ENCODE peak calls at places on chromosomes 1 and 21, in seven cellular contexts. R is IMR-90, A is left lung, W is transverse colon, N is heart left ventricle, G is thoracic aorta, F is colonic mucosa. Z is an unnamed sample.
A peak's percentile ranks its signal among the peaks of the same experiment; 100 is the strongest.

GRCh38 chr1:31264790-31265386 is 25.2 kb upstream of the NKAIN1 start:
- DNase-seq in R (no peak), A (no peak), W (no peak), N (peak; percentile 42), G (no peak), F (no peak), Z (no peak)

GRCh38 chr1:180424848-180425457 is 77.4 kb downstream of the ACBD6 start:
- DNase-seq in R (no peak), A (no peak), W (no peak), N (no peak), G (no peak), F (no peak), Z (no peak)

GRCh38 chr1:245043617-245043952 is 111.2 kb upstream of the KIF26B start:
- DNase-seq in R (no peak), A (no peak), W (no peak), N (no peak), G (no peak), F (no peak), Z (no peak)

GRCh38 chr1:88407248-88407647 is 276.8 kb upstream of the PKN2 start:
- DNase-seq in R (no peak), A (no peak), W (no peak), N (no peak), G (no peak), F (no peak), Z (no peak)

GRCh38 chr1:170864784-170865538 is 70.4 kb upstream of the MROH9 start:
- DNase-seq in R (no peak), A (no peak), W (no peak), N (no peak), G (no peak), F (no peak), Z (no peak)

GRCh38 chr21:45356653-45357435 is 48.1 kb upstream of the COL18A1 start:
- DNase-seq in R (no peak), A (no peak), W (no peak), N (peak; percentile 20), G (no peak), F (no peak), Z (no peak)

GRCh38 chr1:25425098-25426085 is 4.8 kb upstream of the RHCE start:
- DNase-seq in R (peak; percentile 33), A (no peak), W (peak; percentile 68), N (no peak), G (no peak), F (peak; percentile 69), Z (peak; percentile 89)

GRCh38 chr1:204685236-204686006 is at the start of gene LRRN2:
- DNase-seq in R (no peak), A (no peak), W (peak; percentile 60), N (peak; percentile 28), G (no peak), F (peak; percentile 69), Z (no peak)

GRCh38 chr1:58204284-58204683 is 342.2 kb downstream of the OMA1 start:
- DNase-seq in R (no peak), A (no peak), W (no peak), N (no peak), G (no peak), F (no peak), Z (no peak)

GRCh38 chr1:18041107-18041506 is 66.5 kb upstream of the IGSF21 start:
- DNase-seq in R (no peak), A (no peak), W (peak; percentile 39), N (no peak), G (no peak), F (no peak), Z (no peak)

GRCh38 chr21:29257701-29258100 is 41.0 kb upstream of the BACH1 start:
- DNase-seq in R (no peak), A (no peak), W (no peak), N (no peak), G (no peak), F (no peak), Z (no peak)

GRCh38 chr1:114510235-114511047 is 562 bp downstream of the TRIM33 start:
- DNase-seq in R (peak; percentile 30), A (peak; percentile 55), W (peak; percentile 51), N (peak; percentile 64), G (no peak), F (peak; percentile 61), Z (peak; percentile 46)

GRCh38 chr1:218617986-218618385 is 272.9 kb downstream of the TGFB2 start:
- DNase-seq in R (peak; percentile 10), A (no peak), W (no peak), N (no peak), G (no peak), F (no peak), Z (no peak)

GRCh38 chr1:235910357-235911299 is 43.9 kb upstream of the LYST start:
- DNase-seq in R (peak; percentile 97), A (peak; percentile 71), W (no peak), N (peak; percentile 37), G (peak; percentile 41), F (no peak), Z (peak; percentile 97)

GRCh38 chr1:211469938-211470529 is 21.9 kb downstream of the RD3 start:
- DNase-seq in R (peak; percentile 64), A (peak; percentile 68), W (peak; percentile 88), N (peak; percentile 87), G (peak; percentile 46), F (peak; percentile 91), Z (peak; percentile 83)

GRCh38 chr1:221874285-221875003 is 132.6 kb upstream of the DUSP10 start:
- DNase-seq in R (peak; percentile 64), A (no peak), W (no peak), N (no peak), G (no peak), F (no peak), Z (no peak)

GRCh38 chr1:237324226-237324625 is 282.2 kb downstream of the RYR2 start:
- DNase-seq in R (no peak), A (no peak), W (no peak), N (no peak), G (no peak), F (no peak), Z (no peak)

GRCh38 chr1:211580303-211580687 is 1.3 kb upstream of the SLC30A1 start:
- DNase-seq in R (no peak), A (no peak), W (no peak), N (no peak), G (no peak), F (no peak), Z (no peak)

GRCh38 chr21:37074195-37074510 is 1.1 kb downstream of the TTC3 start:
- DNase-seq in R (no peak), A (no peak), W (no peak), N (peak; percentile 43), G (no peak), F (peak; percentile 49), Z (no peak)

GRCh38 chr1:206723500-206724472 is 39.1 kb downstream of the MAPKAPK2 start:
- DNase-seq in R (peak; percentile 86), A (peak; percentile 82), W (no peak), N (peak; percentile 60), G (no peak), F (no peak), Z (no peak)

GRCh38 chr1:33133478-33134105 is 48.3 kb downstream of the TRIM62 start:
- DNase-seq in R (no peak), A (no peak), W (no peak), N (no peak), G (no peak), F (no peak), Z (no peak)
- TF ChIP-seq CTCF in R (no peak), A (no peak), W (no peak), N (no peak), G (no peak), F (no peak), Z (no peak)

GRCh38 chr1:201685485-201685884 is 143.5 kb upstream of the IPO9 start:
- DNase-seq in R (no peak), A (no peak), W (no peak), N (no peak), G (no peak), F (no peak), Z (no peak)
- H3K4me1 ChIP-seq in R (peaks cover 15% of the 10 kb centered on the region), A (no peaks in the 10 kb centered on the region), W (peaks cover 12% of the 10 kb centered on the region), N (peaks cover 23% of the 10 kb centered on the region), G (no peaks in the 10 kb centered on the region), F (no peaks in the 10 kb centered on the region), Z (peaks cover 12% of the 10 kb centered on the region)

GRCh38 chr1:156136970-156137483 is 16.4 kb upstream of the SEMA4A start:
- DNase-seq in R (no peak), A (no peak), W (no peak), N (no peak), G (no peak), F (no peak), Z (no peak)
- TF ChIP-seq CTCF in R (no peak), A (no peak), W (no peak), N (no peak), G (no peak), F (no peak), Z (no peak)

DNA sequence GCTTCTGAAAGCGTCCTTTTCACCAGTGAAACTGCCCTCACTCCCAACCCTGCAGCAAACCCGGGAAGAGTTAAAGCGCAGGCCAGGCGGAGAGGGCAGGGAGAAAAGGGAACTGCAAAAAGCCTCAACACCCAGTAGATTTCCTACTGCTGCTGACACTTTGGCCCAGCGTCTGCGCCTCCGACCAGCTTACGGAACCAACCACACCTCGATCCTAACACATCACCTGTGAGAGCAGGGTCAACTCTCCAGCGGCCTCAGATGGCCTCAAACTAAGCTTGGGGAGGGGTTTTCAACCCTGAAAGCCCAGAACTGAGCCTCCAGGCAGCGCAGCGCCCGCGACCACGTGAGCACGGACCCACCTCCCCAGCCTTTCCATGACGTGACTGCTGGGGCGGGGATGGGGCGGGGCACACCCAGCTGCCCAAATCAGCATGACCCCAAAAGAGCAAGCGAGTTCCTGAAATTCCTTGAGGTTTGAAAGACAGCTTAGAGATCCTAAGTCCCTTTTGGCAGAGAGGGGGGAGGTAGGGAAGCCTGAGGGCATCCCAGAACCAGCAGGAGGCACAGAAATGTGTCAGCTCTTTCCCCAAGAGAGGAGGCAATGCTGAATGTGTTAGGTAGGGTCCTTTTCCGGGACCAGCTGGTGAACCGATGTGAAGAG is 59.1 kb downstream of the ITPKB start:
- DNase-seq in R (peak; percentile 62), A (peak; percentile 90), W (peak; percentile 87), N (peak; percentile 89), G (no peak), F (peak; percentile 87), Z (peak; percentile 61)
- H3K4me1 ChIP-seq in R (peaks cover 16% of the 10 kb centered on the region), A (peaks cover 24% of the 10 kb centered on the region), W (peaks cover 81% of the 10 kb centered on the region), N (peaks cover 97% of the 10 kb centered on the region), G (peaks cover 67% of the 10 kb centered on the region), F (no peaks in the 10 kb centered on the region), Z (no peaks in the 10 kb centered on the region)

GRCh38 chr1:229884765-229885164 is 182.3 kb upstream of the GALNT2 start:
- DNase-seq in R (no peak), A (no peak), W (no peak), N (no peak), G (no peak), F (peak; percentile 7), Z (no peak)
- TF ChIP-seq CTCF in R (no peak), A (no peak), W (no peak), N (no peak), G (no peak), F (no peak), Z (no peak)

Z was measured in PC-9.